ENCODE peak calls at places on chromosomes 4 and X, in nine cellular contexts. V, F, O, P, B, W, H, E and R are unnamed samples.

GRCh38 chr4:123616970-123617392 is 220.4 kb downstream of the SPRY1 start:
- DNase-seq in V (peak; percentile 31), F (no peak), O (no peak), P (peak; percentile 34), B (no peak), W (peak; percentile 61), H (peak; percentile 48), E (peak; percentile 71), R (peak; percentile 58)

GRCh38 chr4:97942137-97942536 is 201.1 kb downstream of the STPG2 start:
- DNase-seq in V (no peak), F (no peak), O (no peak), P (no peak), B (no peak), W (no peak), H (no peak), E (no peak), R (no peak)

GRCh38 chr4:188218392-188218791 is 79.2 kb downstream of the TRIML1 start:
- DNase-seq in V (no peak), F (peak; percentile 76), O (no peak), P (no peak), B (no peak), W (no peak), H (no peak), E (no peak), R (no peak)

GRCh38 chr4:6452116-6452896 is 20.1 kb downstream of the PPP2R2C start:
- DNase-seq in V (no peak), F (no peak), O (no peak), P (no peak), B (no peak), W (no peak), H (no peak), E (no peak), R (no peak)

GRCh38 chr4:90127223-90127705 is at the start of gene CCSER1:
- DNase-seq in V (peak; percentile 79), F (peak; percentile 80), O (no peak), P (peak; percentile 71), B (peak; percentile 22), W (peak; percentile 59), H (peak; percentile 29), E (no peak), R (peak; percentile 64)

GRCh38 chr4:26885912-26886274 is 25.3 kb downstream of the STIM2 start:
- DNase-seq in V (no peak), F (no peak), O (no peak), P (no peak), B (no peak), W (no peak), H (no peak), E (no peak), R (no peak)

GRCh38 chrX:10483191-10483808 is 137.1 kb downstream of the MID1 start:
- DNase-seq in V (no peak), F (no peak), O (no peak), P (no peak), B (no peak), W (no peak), H (no peak), E (no peak), R (no peak)

GRCh38 chr4:187128971-187129370 is 405.3 kb upstream of the FAT1 start:
- DNase-seq in V (no peak), F (no peak), O (peak; percentile 54), P (no peak), B (no peak), W (no peak), H (no peak), E (peak; percentile 72), R (no peak)

GRCh38 chr4:172786039-172786792 is 382.4 kb upstream of the GALNT7 start:
- DNase-seq in V (no peak), F (no peak), O (no peak), P (no peak), B (no peak), W (no peak), H (no peak), E (no peak), R (peak; percentile 51)

GRCh38 chr4:121462660-121463261 is 81.9 kb upstream of the QRFPR start:
- DNase-seq in V (no peak), F (peak; percentile 83), O (peak; percentile 7), P (peak; percentile 51), B (peak; percentile 62), W (no peak), H (no peak), E (peak; percentile 8), R (no peak)

GRCh38 chr4:185017964-185018772 is at the start of gene HELT:
- DNase-seq in V (no peak), F (peak; percentile 83), O (no peak), P (no peak), B (no peak), W (no peak), H (no peak), E (no peak), R (no peak)

DNA sequence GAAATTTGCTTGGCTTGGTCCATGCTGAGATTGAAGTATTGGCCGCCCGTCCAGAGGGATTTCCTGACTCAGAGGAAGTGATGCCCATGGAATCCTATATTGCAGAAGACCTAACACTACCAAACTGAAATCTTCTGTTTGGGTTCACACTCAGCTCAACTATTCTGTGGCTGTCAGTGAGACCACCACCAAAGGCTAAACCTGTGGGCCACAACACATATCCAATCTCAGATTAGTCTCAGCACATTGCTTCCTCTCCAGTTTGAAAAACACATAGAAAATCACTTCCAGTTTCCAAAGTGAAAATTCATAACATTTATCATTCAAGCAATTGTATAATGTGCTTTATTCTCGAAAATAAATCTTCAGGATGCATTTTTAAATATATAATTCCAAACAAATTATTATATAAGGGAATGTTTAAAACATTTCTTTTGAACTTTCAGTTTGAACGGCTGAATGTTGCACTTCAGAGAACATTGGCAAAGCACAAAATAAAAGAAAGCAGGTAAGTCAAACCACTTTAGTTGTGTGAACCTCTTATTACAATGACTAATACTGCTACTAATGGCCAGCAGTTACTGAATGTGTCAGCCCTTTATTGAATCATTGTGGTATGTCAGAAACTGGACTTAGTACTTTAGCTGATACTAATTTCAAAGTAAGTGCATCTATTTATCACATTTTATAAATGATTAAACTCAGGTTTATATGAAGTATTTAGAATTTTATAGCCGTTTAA is 37.0 kb downstream of the GUCY1A1 start:
- DNase-seq in V (no peak), F (no peak), O (no peak), P (no peak), B (no peak), W (no peak), H (no peak), E (no peak), R (no peak)
- TF ChIP-seq CTCF in V (no peak), F (no peak), O (no peak), P (no peak), B (no peak), W (no peak), H (no peak), E (no peak), R (no peak)

DNA sequence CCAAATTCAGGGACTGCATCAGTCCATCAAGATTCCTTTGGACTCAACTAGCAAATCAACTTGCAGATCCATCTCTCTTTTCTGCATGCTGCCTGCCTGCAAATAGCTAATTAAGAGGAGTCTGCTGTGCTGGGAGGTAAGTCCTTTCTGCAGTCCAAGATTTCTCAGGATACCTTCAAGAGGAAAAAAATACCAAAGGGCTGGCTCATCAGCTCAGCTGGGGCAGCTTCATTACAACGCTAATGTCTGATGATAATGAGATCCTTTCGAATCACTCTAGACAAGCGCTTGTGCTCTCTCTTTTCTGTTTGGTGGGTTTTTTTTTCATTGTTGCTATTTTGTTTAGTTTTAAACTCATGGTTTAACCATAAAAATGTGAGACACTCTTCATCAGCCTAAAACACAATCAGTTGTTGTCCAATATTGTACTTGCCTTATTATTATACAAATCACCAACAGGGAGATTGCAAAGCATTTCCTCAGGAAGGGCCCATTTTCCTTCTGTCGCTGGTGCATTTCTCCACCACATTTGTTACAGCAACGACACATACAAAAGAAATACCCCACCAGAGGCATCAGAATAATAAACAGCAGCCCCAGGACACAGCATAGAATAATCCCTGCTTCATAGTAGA is 50.8 kb downstream of the PROM1 start:
- DNase-seq in V (no peak), F (no peak), O (peak; percentile 12), P (no peak), B (no peak), W (no peak), H (no peak), E (no peak), R (no peak)
- TF ChIP-seq CTCF in V (no peak), F (no peak), O (no peak), P (no peak), B (no peak), W (no peak), H (no peak), E (no peak), R (no peak)

DNA sequence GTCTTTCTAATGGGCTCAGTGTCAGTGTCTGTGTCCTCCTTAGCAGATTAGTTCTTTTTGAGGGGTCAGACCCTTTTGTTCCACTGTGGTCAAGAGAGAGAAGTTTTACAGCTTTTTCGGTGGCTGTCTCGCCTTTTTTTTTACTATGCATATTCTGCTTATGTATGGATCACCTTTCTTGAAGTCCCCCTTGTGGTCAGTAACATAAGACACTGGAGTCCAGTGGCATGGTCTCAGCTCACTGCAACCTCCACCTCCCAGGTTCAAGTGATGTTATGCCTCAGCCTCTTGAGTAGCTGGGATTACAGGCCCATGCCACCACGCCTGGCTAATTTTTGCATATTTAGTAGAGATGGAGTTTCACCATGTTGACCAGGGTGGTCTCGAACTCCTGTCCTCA is 54.0 kb upstream of the PGRMC2 start:
- DNase-seq in V (no peak), F (no peak), O (no peak), P (no peak), B (no peak), W (no peak), H (no peak), E (no peak), R (no peak)
- TF ChIP-seq CTCF in V (no peak), F (peak; percentile 66), O (no peak), P (no peak), B (no peak), W (no peak), H (no peak), E (no peak), R (no peak)

DNA sequence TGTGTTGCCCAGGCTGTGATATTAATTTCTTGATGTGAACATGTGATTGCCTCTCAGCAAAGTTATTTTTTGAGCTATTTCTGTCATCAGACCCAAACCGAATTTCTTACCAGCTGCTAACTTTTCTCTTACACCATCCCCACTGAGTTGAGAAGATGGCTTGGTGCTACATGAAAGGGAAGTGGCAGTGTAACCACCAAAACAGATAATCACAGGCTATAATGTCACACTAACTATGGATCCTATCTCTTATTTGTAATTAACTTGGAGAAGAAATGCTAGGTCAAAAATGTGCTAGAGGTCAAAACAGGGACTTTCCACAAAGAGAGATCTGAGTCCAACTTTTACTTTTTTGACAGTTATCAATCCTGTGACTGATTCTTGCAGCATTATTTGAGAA is 43.8 kb downstream of the ELOVL6 start:
- DNase-seq in V (no peak), F (no peak), O (no peak), P (no peak), B (no peak), W (no peak), H (no peak), E (no peak), R (no peak)
- TF ChIP-seq CTCF in V (no peak), F (no peak), O (no peak), P (no peak), B (no peak), W (no peak), H (no peak), E (no peak), R (no peak)

GRCh38 chr4:38940476-38940875 is 72.9 kb downstream of the FAM114A1 start:
- DNase-seq in V (no peak), F (no peak), O (no peak), P (no peak), B (no peak), W (no peak), H (no peak), E (no peak), R (no peak)
- TF ChIP-seq CTCF in V (no peak), F (no peak), O (no peak), P (no peak), B (no peak), W (no peak), H (no peak), E (no peak), R (no peak)

GRCh38 chrX:38857736-38858432 is 56.6 kb downstream of the MID1IP1 start:
- DNase-seq in V (no peak), F (peak; percentile 69), O (no peak), P (no peak), B (no peak), W (peak; percentile 42), H (no peak), E (no peak), R (no peak)
- TF ChIP-seq CTCF in V (no peak), F (no peak), O (no peak), P (no peak), B (no peak), W (no peak), H (no peak), E (no peak), R (no peak)